ENCODE peak calls at places on chromosomes 16 and 17, in ten cellular contexts. One of them, this sample, is unnamed.

GRCh38 chr16:50279142-50279865 is 13.0 kb downstream of the ADCY7 start:
- DNase-seq in AG20443: no peak
- DNase-seq in ascending aorta: no peak
- DNase-seq in EL: no peak
- DNase-seq in caudate nucleus: no peak
- DNase-seq in left kidney: no peak
- DNase-seq in stimulated activated CD4-positive, alpha-beta T cell treated with anti-CD3 and anti-CD28 coated beads, Interleukin-2, amount 100 ng/mL, for 24 hours: no peak
- DNase-seq in hippocampal formation: peak
- DNase-seq in T-helper 2 cell: no peak
- DNase-seq in kidney glomerular epithelial cell: no peak
- DNase-seq in this sample: peak

GRCh38 chr17:58060596-58061191 is 22.5 kb upstream of the DYNLL2 start:
- DNase-seq in AG20443: no peak
- DNase-seq in ascending aorta: peak
- DNase-seq in EL: peak
- DNase-seq in caudate nucleus: peak
- DNase-seq in left kidney: peak
- DNase-seq in stimulated activated CD4-positive, alpha-beta T cell treated with anti-CD3 and anti-CD28 coated beads, Interleukin-2, amount 100 ng/mL, for 24 hours: no peak
- DNase-seq in hippocampal formation: peak
- DNase-seq in T-helper 2 cell: no peak
- DNase-seq in kidney glomerular epithelial cell: no peak
- DNase-seq in this sample: peak

GRCh38 chr16:27974896-27975540 is 88.5 kb downstream of the GSG1L start:
- DNase-seq in AG20443: no peak
- DNase-seq in ascending aorta: no peak
- DNase-seq in EL: no peak
- DNase-seq in caudate nucleus: no peak
- DNase-seq in left kidney: no peak
- DNase-seq in stimulated activated CD4-positive, alpha-beta T cell treated with anti-CD3 and anti-CD28 coated beads, Interleukin-2, amount 100 ng/mL, for 24 hours: no peak
- DNase-seq in hippocampal formation: no peak
- DNase-seq in T-helper 2 cell: no peak
- DNase-seq in kidney glomerular epithelial cell: no peak
- DNase-seq in this sample: no peak

GRCh38 chr17:79306688-79307323 is 232.2 kb downstream of the ENGASE start:
- DNase-seq in AG20443: no peak
- DNase-seq in ascending aorta: peak
- DNase-seq in EL: no peak
- DNase-seq in caudate nucleus: no peak
- DNase-seq in left kidney: peak
- DNase-seq in stimulated activated CD4-positive, alpha-beta T cell treated with anti-CD3 and anti-CD28 coated beads, Interleukin-2, amount 100 ng/mL, for 24 hours: no peak
- DNase-seq in hippocampal formation: no peak
- DNase-seq in T-helper 2 cell: no peak
- DNase-seq in kidney glomerular epithelial cell: peak
- DNase-seq in this sample: peak

GRCh38 chr17:74271902-74272563 is 2.0 kb upstream of the DNAI2 start:
- DNase-seq in AG20443: no peak
- DNase-seq in ascending aorta: no peak
- DNase-seq in EL: no peak
- DNase-seq in caudate nucleus: peak
- DNase-seq in left kidney: no peak
- DNase-seq in stimulated activated CD4-positive, alpha-beta T cell treated with anti-CD3 and anti-CD28 coated beads, Interleukin-2, amount 100 ng/mL, for 24 hours: no peak
- DNase-seq in hippocampal formation: peak
- DNase-seq in T-helper 2 cell: no peak
- DNase-seq in kidney glomerular epithelial cell: no peak
- DNase-seq in this sample: peak

GRCh38 chr17:65163990-65164495 is 26.9 kb downstream of the RGS9 start:
- DNase-seq in AG20443: peak
- DNase-seq in ascending aorta: no peak
- DNase-seq in EL: peak
- DNase-seq in caudate nucleus: no peak
- DNase-seq in left kidney: no peak
- DNase-seq in stimulated activated CD4-positive, alpha-beta T cell treated with anti-CD3 and anti-CD28 coated beads, Interleukin-2, amount 100 ng/mL, for 24 hours: peak
- DNase-seq in hippocampal formation: no peak
- DNase-seq in T-helper 2 cell: peak
- DNase-seq in kidney glomerular epithelial cell: no peak
- DNase-seq in this sample: no peak

GRCh38 chr17:45225964-45226530 is 4.4 kb downstream of the FMNL1 start:
- DNase-seq in AG20443: no peak
- DNase-seq in ascending aorta: peak
- DNase-seq in EL: peak
- DNase-seq in caudate nucleus: peak
- DNase-seq in left kidney: no peak
- DNase-seq in stimulated activated CD4-positive, alpha-beta T cell treated with anti-CD3 and anti-CD28 coated beads, Interleukin-2, amount 100 ng/mL, for 24 hours: peak
- DNase-seq in hippocampal formation: no peak
- DNase-seq in T-helper 2 cell: peak
- DNase-seq in kidney glomerular epithelial cell: no peak
- DNase-seq in this sample: peak

GRCh38 chr17:62819511-62820221 is 11.6 kb upstream of the MARCHF10 start:
- DNase-seq in AG20443: peak
- DNase-seq in ascending aorta: peak
- DNase-seq in EL: peak
- DNase-seq in caudate nucleus: no peak
- DNase-seq in left kidney: peak
- DNase-seq in stimulated activated CD4-positive, alpha-beta T cell treated with anti-CD3 and anti-CD28 coated beads, Interleukin-2, amount 100 ng/mL, for 24 hours: no peak
- DNase-seq in hippocampal formation: no peak
- DNase-seq in T-helper 2 cell: no peak
- DNase-seq in kidney glomerular epithelial cell: peak
- DNase-seq in this sample: peak

GRCh38 chr17:82457071-82457789 is 1.3 kb upstream of the NARF start:
- DNase-seq in AG20443: no peak
- DNase-seq in ascending aorta: no peak
- DNase-seq in EL: no peak
- DNase-seq in caudate nucleus: no peak
- DNase-seq in left kidney: no peak
- DNase-seq in stimulated activated CD4-positive, alpha-beta T cell treated with anti-CD3 and anti-CD28 coated beads, Interleukin-2, amount 100 ng/mL, for 24 hours: no peak
- DNase-seq in hippocampal formation: no peak
- DNase-seq in T-helper 2 cell: no peak
- DNase-seq in kidney glomerular epithelial cell: no peak
- DNase-seq in this sample: no peak

GRCh38 chr17:40686192-40686591 is 17.4 kb downstream of the KRT24 start:
- DNase-seq in AG20443: no peak
- DNase-seq in ascending aorta: no peak
- DNase-seq in EL: no peak
- DNase-seq in caudate nucleus: no peak
- DNase-seq in left kidney: no peak
- DNase-seq in stimulated activated CD4-positive, alpha-beta T cell treated with anti-CD3 and anti-CD28 coated beads, Interleukin-2, amount 100 ng/mL, for 24 hours: no peak
- DNase-seq in hippocampal formation: no peak
- DNase-seq in T-helper 2 cell: no peak
- DNase-seq in kidney glomerular epithelial cell: no peak
- DNase-seq in this sample: no peak

GRCh38 chr17:78597923-78598545 is 20.8 kb upstream of the DNAH17 start:
- DNase-seq in AG20443: peak
- DNase-seq in ascending aorta: no peak
- DNase-seq in EL: peak
- DNase-seq in caudate nucleus: no peak
- DNase-seq in left kidney: peak
- DNase-seq in stimulated activated CD4-positive, alpha-beta T cell treated with anti-CD3 and anti-CD28 coated beads, Interleukin-2, amount 100 ng/mL, for 24 hours: no peak
- DNase-seq in hippocampal formation: no peak
- DNase-seq in T-helper 2 cell: no peak
- DNase-seq in kidney glomerular epithelial cell: peak
- DNase-seq in this sample: no peak

GRCh38 chr17:3973498-3974137 is 9.4 kb upstream of the ATP2A3 start:
- DNase-seq in AG20443: no peak
- DNase-seq in ascending aorta: no peak
- DNase-seq in EL: no peak
- DNase-seq in caudate nucleus: no peak
- DNase-seq in left kidney: no peak
- DNase-seq in stimulated activated CD4-positive, alpha-beta T cell treated with anti-CD3 and anti-CD28 coated beads, Interleukin-2, amount 100 ng/mL, for 24 hours: no peak
- DNase-seq in hippocampal formation: no peak
- DNase-seq in T-helper 2 cell: no peak
- DNase-seq in kidney glomerular epithelial cell: no peak
- DNase-seq in this sample: no peak

GRCh38 chr17:4163951-4164350 is 21.0 kb downstream of the CYB5D2 start:
- DNase-seq in AG20443: peak
- DNase-seq in ascending aorta: no peak
- DNase-seq in EL: no peak
- DNase-seq in caudate nucleus: no peak
- DNase-seq in left kidney: no peak
- DNase-seq in stimulated activated CD4-positive, alpha-beta T cell treated with anti-CD3 and anti-CD28 coated beads, Interleukin-2, amount 100 ng/mL, for 24 hours: no peak
- DNase-seq in hippocampal formation: no peak
- DNase-seq in T-helper 2 cell: no peak
- DNase-seq in kidney glomerular epithelial cell: no peak
- DNase-seq in this sample: no peak

GRCh38 chr16:66740010-66740409 is 11.4 kb downstream of the DYNC1LI2 start:
- DNase-seq in AG20443: peak
- DNase-seq in ascending aorta: no peak
- DNase-seq in EL: peak
- DNase-seq in caudate nucleus: no peak
- DNase-seq in left kidney: peak
- DNase-seq in stimulated activated CD4-positive, alpha-beta T cell treated with anti-CD3 and anti-CD28 coated beads, Interleukin-2, amount 100 ng/mL, for 24 hours: peak
- DNase-seq in hippocampal formation: peak
- DNase-seq in T-helper 2 cell: peak
- DNase-seq in kidney glomerular epithelial cell: peak
- DNase-seq in this sample: no peak

GRCh38 chr17:62791235-62792121 is 16.6 kb downstream of the MARCHF10 start:
- DNase-seq in AG20443: peak
- DNase-seq in ascending aorta: peak
- DNase-seq in EL: peak
- DNase-seq in caudate nucleus: no peak
- DNase-seq in left kidney: peak
- DNase-seq in stimulated activated CD4-positive, alpha-beta T cell treated with anti-CD3 and anti-CD28 coated beads, Interleukin-2, amount 100 ng/mL, for 24 hours: no peak
- DNase-seq in hippocampal formation: no peak
- DNase-seq in T-helper 2 cell: no peak
- DNase-seq in kidney glomerular epithelial cell: peak
- DNase-seq in this sample: no peak

GRCh38 chr16:15788846-15789239 is 68.0 kb downstream of the MYH11 start:
- DNase-seq in AG20443: no peak
- DNase-seq in ascending aorta: no peak
- DNase-seq in EL: no peak
- DNase-seq in caudate nucleus: no peak
- DNase-seq in left kidney: no peak
- DNase-seq in stimulated activated CD4-positive, alpha-beta T cell treated with anti-CD3 and anti-CD28 coated beads, Interleukin-2, amount 100 ng/mL, for 24 hours: no peak
- DNase-seq in hippocampal formation: no peak
- DNase-seq in T-helper 2 cell: no peak
- DNase-seq in kidney glomerular epithelial cell: no peak
- DNase-seq in this sample: no peak

GRCh38 chr16:57256601-57257395 is 11.7 kb downstream of the ARL2BP start:
- DNase-seq in AG20443: no peak
- DNase-seq in ascending aorta: peak
- DNase-seq in EL: no peak
- DNase-seq in caudate nucleus: no peak
- DNase-seq in left kidney: no peak
- DNase-seq in stimulated activated CD4-positive, alpha-beta T cell treated with anti-CD3 and anti-CD28 coated beads, Interleukin-2, amount 100 ng/mL, for 24 hours: no peak
- DNase-seq in hippocampal formation: no peak
- DNase-seq in T-helper 2 cell: no peak
- DNase-seq in kidney glomerular epithelial cell: no peak
- DNase-seq in this sample: no peak

GRCh38 chr16:64159986-64160385 is 961.9 kb downstream of the CDH11 start:
- DNase-seq in AG20443: no peak
- DNase-seq in ascending aorta: no peak
- DNase-seq in EL: no peak
- DNase-seq in caudate nucleus: no peak
- DNase-seq in left kidney: no peak
- DNase-seq in stimulated activated CD4-positive, alpha-beta T cell treated with anti-CD3 and anti-CD28 coated beads, Interleukin-2, amount 100 ng/mL, for 24 hours: no peak
- DNase-seq in hippocampal formation: no peak
- DNase-seq in T-helper 2 cell: no peak
- DNase-seq in kidney glomerular epithelial cell: no peak
- DNase-seq in this sample: no peak

GRCh38 chr17:71633391-71633849 is 487.4 kb upstream of the SOX9 start:
- DNase-seq in AG20443: peak
- DNase-seq in ascending aorta: no peak
- DNase-seq in EL: peak
- DNase-seq in caudate nucleus: no peak
- DNase-seq in left kidney: no peak
- DNase-seq in stimulated activated CD4-positive, alpha-beta T cell treated with anti-CD3 and anti-CD28 coated beads, Interleukin-2, amount 100 ng/mL, for 24 hours: no peak
- DNase-seq in hippocampal formation: no peak
- DNase-seq in T-helper 2 cell: no peak
- DNase-seq in kidney glomerular epithelial cell: peak
- DNase-seq in this sample: no peak

GRCh38 chr16:30972872-30973271 is 12.1 kb upstream of the HSD3B7 start:
- DNase-seq in AG20443: no peak
- DNase-seq in ascending aorta: no peak
- DNase-seq in EL: no peak
- DNase-seq in caudate nucleus: no peak
- DNase-seq in left kidney: peak
- DNase-seq in stimulated activated CD4-positive, alpha-beta T cell treated with anti-CD3 and anti-CD28 coated beads, Interleukin-2, amount 100 ng/mL, for 24 hours: no peak
- DNase-seq in hippocampal formation: no peak
- DNase-seq in T-helper 2 cell: no peak
- DNase-seq in kidney glomerular epithelial cell: no peak
- DNase-seq in this sample: no peak

GRCh38 chr17:64008830-64009229 is 10.7 kb downstream of the PRR29 start:
- DNase-seq in AG20443: peak
- DNase-seq in ascending aorta: peak
- DNase-seq in EL: no peak
- DNase-seq in caudate nucleus: no peak
- DNase-seq in left kidney: no peak
- DNase-seq in stimulated activated CD4-positive, alpha-beta T cell treated with anti-CD3 and anti-CD28 coated beads, Interleukin-2, amount 100 ng/mL, for 24 hours: peak
- DNase-seq in hippocampal formation: no peak
- DNase-seq in T-helper 2 cell: no peak
- DNase-seq in kidney glomerular epithelial cell: no peak
- DNase-seq in this sample: no peak

This sample was measured in left ventricle myocardium inferior.